ENCODE peak calls at places on chromosome 3, in four cellular contexts. C is cardiac fibroblast, K is body of pancreas, A is cardiac muscle cell. W is an unnamed sample.

GRCh38 chr3:164779816-164780215 is 298.5 kb downstream of the SI start:
- DNase-seq in C (no peak), K (no peak), A (no peak), W (no peak)

GRCh38 chr3:31274406-31275024 is 258.2 kb upstream of the STT3B start:
- DNase-seq in C (peak; percentile 20), K (no peak), A (no peak), W (no peak)

GRCh38 chr3:111763101-111763500 is 96.0 kb upstream of the PHLDB2 start:
- DNase-seq in C (no peak), K (no peak), A (no peak), W (no peak)

GRCh38 chr3:28768439-28768838 is 419.8 kb upstream of the AZI2 start:
- DNase-seq in C (no peak), K (no peak), A (no peak), W (no peak)

GRCh38 chr3:7346364-7346763 is 485.4 kb downstream of the GRM7 start:
- DNase-seq in C (peak; percentile 8), K (no peak), A (no peak), W (no peak)

GRCh38 chr3:67005974-67006373 is 7.9 kb downstream of the KBTBD8 start:
- DNase-seq in C (no peak), K (no peak), A (no peak), W (no peak)

GRCh38 chr3:19886404-19886803 is 47.6 kb downstream of the EFHB start:
- DNase-seq in C (no peak), K (no peak), A (no peak), W (no peak)

GRCh38 chr3:76410762-76411281 is 625.5 kb upstream of the ZNF717 start:
- DNase-seq in C (no peak), K (no peak), A (no peak), W (no peak)

GRCh38 chr3:196288141-196288460 is 575 bp upstream of the PCYT1A start:
- DNase-seq in C (peak; percentile 67), K (no peak), A (peak; percentile 68), W (no peak)

GRCh38 chr3:196042673-196043072 is 39.2 kb downstream of the TFRC start:
- DNase-seq in C (no peak), K (no peak), A (no peak), W (no peak)

GRCh38 chr3:66431494-66431893 is 69.3 kb downstream of the LRIG1 start:
- DNase-seq in C (peak; percentile 61), K (no peak), A (peak; percentile 72), W (no peak)

GRCh38 chr3:106862067-106862466 is 515.2 kb upstream of the CCDC54 start:
- DNase-seq in C (peak; percentile 80), K (no peak), A (peak; percentile 73), W (no peak)

GRCh38 chr3:122392868-122393844 is 9.2 kb downstream of the FAM162A start:
- DNase-seq in C (peak; percentile 76), K (peak; percentile 33), A (peak; percentile 72), W (peak; percentile 42)

GRCh38 chr3:7684193-7684592 is 817.4 kb upstream of the LMCD1 start:
- DNase-seq in C (no peak), K (no peak), A (no peak), W (no peak)

GRCh38 chr3:34988296-34988695 is 651.0 kb upstream of the ARPP21 start:
- DNase-seq in C (no peak), K (no peak), A (no peak), W (no peak)

GRCh38 chr3:190562866-190563525 is 49.1 kb downstream of the IL1RAP start:
- DNase-seq in C (peak; percentile 34), K (no peak), A (peak; percentile 28), W (no peak)

GRCh38 chr3:148873928-148874326 is 8.8 kb downstream of the CPA3 start:
- DNase-seq in C (no peak), K (peak; percentile 51), A (no peak), W (no peak)

GRCh38 chr3:31157893-31158620 is 263.6 kb upstream of the GADL1 start:
- DNase-seq in C (peak; percentile 32), K (no peak), A (peak; percentile 28), W (no peak)

GRCh38 chr3:56469141-56469540 is 874 bp upstream of the ERC2 start:
- DNase-seq in C (no peak), K (no peak), A (peak; percentile 2), W (no peak)

GRCh38 chr3:171157980-171158379 is 131.5 kb upstream of the SLC2A2 start:
- DNase-seq in C (no peak), K (no peak), A (no peak), W (no peak)

GRCh38 chr3:191500892-191501291 is 39.9 kb downstream of the PYDC2 start:
- DNase-seq in C (no peak), K (no peak), A (no peak), W (no peak)

GRCh38 chr3:2656806-2657205 is 453.4 kb downstream of the IL5RA start:
- DNase-seq in C (peak; percentile 24), K (no peak), A (peak; percentile 32), W (no peak)

GRCh38 chr3:157981819-157982218 is 124.4 kb downstream of the SHOX2 start:
- DNase-seq in C (no peak), K (no peak), A (no peak), W (no peak)

GRCh38 chr3:186942168-186942567 is 11.8 kb downstream of the ST6GAL1 start:
- DNase-seq in C (no peak), K (no peak), A (no peak), W (no peak)

GRCh38 chr3:125058959-125059358 is 3.2 kb upstream of the HEG1 start:
- DNase-seq in C (no peak), K (no peak), A (no peak), W (no peak)

GRCh38 chr3:11932636-11933035 is 71.6 kb upstream of the SYN2 start:
- DNase-seq in C (no peak), K (no peak), A (no peak), W (no peak)

GRCh38 chr3:67655364-67656121 is 1.1 kb upstream of the SUCLG2 start:
- DNase-seq in C (no peak), K (peak; percentile 30), A (no peak), W (no peak)

GRCh38 chr3:30332196-30333021 is 274.0 kb upstream of the TGFBR2 start:
- DNase-seq in C (no peak), K (no peak), A (no peak), W (no peak)

GRCh38 chr3:150062492-150062891 is 91.8 kb upstream of the PFN2 start:
- DNase-seq in C (peak; percentile 79), K (no peak), A (peak; percentile 74), W (no peak)

GRCh38 chr3:119990888-119991287 is 103.4 kb downstream of the GSK3B start:
- DNase-seq in C (peak; percentile 21), K (no peak), A (peak; percentile 20), W (no peak)

GRCh38 chr3:62445267-62445666 is 71.9 kb upstream of the FEZF2 start:
- DNase-seq in C (peak; percentile 15), K (no peak), A (peak; percentile 35), W (no peak)

GRCh38 chr3:132232231-132232792 is 84.9 kb upstream of the ACP3 start:
- DNase-seq in C (peak; percentile 11), K (no peak), A (peak; percentile 19), W (no peak)

GRCh38 chr3:54171509-54171908 is 49.2 kb downstream of the CACNA2D3 start:
- DNase-seq in C (no peak), K (no peak), A (no peak), W (no peak)

GRCh38 chr3:41710646-41711388 is 251.1 kb downstream of the ULK4 start:
- DNase-seq in C (peak; percentile 68), K (no peak), A (peak; percentile 70), W (peak; percentile 12)

GRCh38 chr3:8538904-8539303 is 37.3 kb downstream of the LMCD1 start:
- DNase-seq in C (peak; percentile 76), K (no peak), A (peak; percentile 88), W (no peak)

GRCh38 chr3:14170569-14171159 is 7.7 kb downstream of the XPC start:
- DNase-seq in C (peak; percentile 10), K (no peak), A (peak; percentile 29), W (no peak)

GRCh38 chr3:72692959-72693518 is 155.2 kb downstream of the SHQ1 start:
- DNase-seq in C (no peak), K (no peak), A (no peak), W (peak; percentile 65)

GRCh38 chr3:45130476-45130875 is 15.7 kb downstream of the CDCP1 start:
- DNase-seq in C (no peak), K (no peak), A (no peak), W (no peak)

GRCh38 chr3:148727242-148727641 is 29.5 kb downstream of the AGTR1 start:
- DNase-seq in C (peak; percentile 8), K (peak; percentile 70), A (peak; percentile 13), W (peak; percentile 50)

GRCh38 chr3:169497567-169498257 is 165.8 kb downstream of the MECOM start:
- DNase-seq in C (peak; percentile 70), K (no peak), A (peak; percentile 65), W (no peak)

GRCh38 chr3:153291052-153291689 is 129.1 kb downstream of the RAP2B start:
- DNase-seq in C (peak; percentile 47), K (no peak), A (peak; percentile 35), W (peak; percentile 53)

GRCh38 chr3:153290278-153291015 is 128.4 kb downstream of the RAP2B start:
- DNase-seq in C (no peak), K (no peak), A (no peak), W (no peak)

GRCh38 chr3:153289334-153289808 is 127.3 kb downstream of the RAP2B start:
- DNase-seq in C (no peak), K (no peak), A (no peak), W (no peak)

GRCh38 chr3:153295906-153296305 is 133.9 kb downstream of the RAP2B start:
- DNase-seq in C (peak; percentile 49), K (no peak), A (peak; percentile 56), W (no peak)

GRCh38 chr3:153293222-153293621 is 131.2 kb downstream of the RAP2B start:
- DNase-seq in C (peak; percentile 73), K (no peak), A (peak; percentile 74), W (no peak)
- H3K4me3 ChIP-seq in C (no peak overlapping the region), K (no peak overlapping the region), A (no peak overlapping the region), W (no peak overlapping the region)

DNA sequence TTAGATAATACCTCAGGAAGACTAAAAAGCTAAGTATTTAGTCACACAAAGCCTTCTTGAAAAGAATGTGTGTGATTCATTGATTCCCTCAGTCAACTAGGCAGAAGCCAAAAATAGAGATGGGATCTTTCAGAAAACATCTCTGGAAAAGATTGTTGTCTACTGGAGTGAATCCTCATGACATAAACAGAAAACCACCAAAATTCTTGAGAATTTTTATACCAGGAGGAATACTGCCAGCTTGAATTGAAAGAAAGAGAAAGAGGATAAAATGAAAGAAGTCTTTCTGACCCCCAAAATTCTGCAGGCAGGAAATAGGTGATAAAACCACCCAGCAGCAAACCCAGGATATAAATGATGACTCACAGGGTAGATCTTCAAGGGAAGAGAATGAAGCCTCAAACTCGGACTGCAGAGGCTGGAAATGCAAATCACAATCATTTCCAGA is 363.1 kb upstream of the PLSCR5 start:
- DNase-seq in C (peak; percentile 69), K (no peak), A (peak; percentile 78), W (no peak)
- H3K4me3 ChIP-seq in C (peak overlapping the region; percentile 2), K (no peak overlapping the region), A (no peak overlapping the region), W (no peak overlapping the region)

GRCh38 chr3:69543080-69543429 is 157.2 kb upstream of the FRMD4B start:
- DNase-seq in C (no peak), K (no peak), A (no peak), W (no peak)
- H3K4me3 ChIP-seq in C (no peak overlapping the region), K (no peak overlapping the region), A (peak overlapping the region; percentile 75), W (peak overlapping the region; percentile 63)

GRCh38 chr3:16302082-16302631 is 37.1 kb downstream of the OXNAD1 start:
- DNase-seq in C (no peak), K (no peak), A (no peak), W (no peak)
- H3K4me3 ChIP-seq in C (no peak overlapping the region), K (no peak overlapping the region), A (no peak overlapping the region), W (no peak overlapping the region)

GRCh38 chr3:174440350-174440716 is 418.8 kb upstream of the NAALADL2 start:
- DNase-seq in C (peak; percentile 82), K (peak; percentile 30), A (peak; percentile 76), W (no peak)
- H3K4me3 ChIP-seq in C (peak overlapping the region; percentile 67), K (peak overlapping the region; percentile 59), A (peak overlapping the region; percentile 54), W (peak overlapping the region; percentile 78)

GRCh38 chr3:141152130-141152529 is 79.5 kb upstream of the PXYLP1 start:
- DNase-seq in C (no peak), K (no peak), A (no peak), W (no peak)
- H3K4me3 ChIP-seq in C (no peak overlapping the region), K (no peak overlapping the region), A (no peak overlapping the region), W (no peak overlapping the region)